ENCODE peak calls at places on chromosomes 3 and 15, in nine cellular contexts. H, B, Q, P, G, S, W, V and Z are unnamed samples.

GRCh38 chr3:133956982-133957381 is 61.3 kb upstream of the RAB6B start:
- DNase-seq in V (no peak), H (no peak), P (no peak), Q (no peak), G (no peak), W (no peak), S (no peak), B (no peak), Z (no peak)

GRCh38 chr15:76336254-76337046 is at the start of gene ISL2:
- DNase-seq in S (peak), G (peak), V (no peak), H (peak), P (no peak), W (peak), B (peak), Q (peak), Z (no peak)

GRCh38 chr15:91104111-91104510 is 4.1 kb downstream of the SV2B start:
- DNase-seq in W (no peak), H (no peak), Q (no peak), S (no peak), G (no peak), B (no peak), V (peak), P (peak), Z (no peak)

GRCh38 chr3:176514297-176514696 is 683.0 kb downstream of the TBL1XR1 start:
- DNase-seq in P (peak), S (no peak), W (peak), Q (peak), V (no peak), G (no peak), H (no peak), B (peak), Z (no peak)

GRCh38 chr3:176359211-176359610 is 838.1 kb downstream of the TBL1XR1 start:
- DNase-seq in Q (no peak), S (no peak), W (no peak), V (no peak), P (no peak), H (no peak), B (no peak), G (no peak), Z (no peak)

GRCh38 chr15:74007820-74008371 is 13.4 kb downstream of the PML start:
- DNase-seq in B (no peak), W (no peak), V (no peak), S (no peak), Q (no peak), P (no peak), G (no peak), H (no peak), Z (no peak)

GRCh38 chr3:94083261-94083660 is 20.4 kb downstream of the NSUN3 start:
- DNase-seq in V (no peak), S (no peak), P (no peak), W (no peak), Q (no peak), B (no peak), G (no peak), H (no peak), Z (no peak)

GRCh38 chr15:60392601-60392985 is 5.2 kb downstream of the ANXA2 start:
- DNase-seq in W (no peak), G (no peak), S (no peak), Q (peak), B (peak), H (peak), P (no peak), V (no peak), Z (peak)

GRCh38 chr3:55166577-55167555 is 239.0 kb upstream of the LRTM1 start:
- DNase-seq in H (no peak), B (peak), W (no peak), G (no peak), P (no peak), Q (peak), S (no peak), V (no peak), Z (no peak)

GRCh38 chr3:34533468-34533867 is 735.0 kb downstream of the PDCD6IP start:
- DNase-seq in H (no peak), B (no peak), S (no peak), P (no peak), G (no peak), V (no peak), W (no peak), Q (no peak), Z (no peak)

GRCh38 chr3:45807645-45808540 is 11.6 kb upstream of the SLC6A20 start:
- DNase-seq in W (no peak), B (no peak), H (no peak), P (no peak), G (no peak), V (no peak), S (no peak), Q (no peak), Z (peak)

GRCh38 chr15:72182673-72183072 is 14.9 kb downstream of the GRAMD2A start:
- DNase-seq in W (no peak), V (no peak), G (no peak), H (no peak), B (no peak), Q (no peak), P (no peak), S (no peak), Z (no peak)

GRCh38 chr3:133662256-133662773 is 574 bp upstream of the TOPBP1 start:
- DNase-seq in W (peak), H (peak), S (no peak), B (peak), V (no peak), P (no peak), G (no peak), Q (peak), Z (no peak)

GRCh38 chr15:101522091-101522490 is 32.6 kb upstream of the PCSK6 start:
- DNase-seq in V (no peak), P (no peak), G (no peak), S (peak), Q (no peak), W (no peak), H (no peak), B (no peak), Z (no peak)

GRCh38 chr3:89145995-89146394 is 38.6 kb downstream of the EPHA3 start:
- DNase-seq in B (peak), G (no peak), H (no peak), P (no peak), W (no peak), S (no peak), Q (peak), V (peak), Z (peak)

GRCh38 chr3:148902173-148902791 is 37.2 kb downstream of the CPA3 start:
- DNase-seq in Q (peak), W (no peak), S (no peak), G (no peak), H (no peak), V (no peak), P (no peak), B (peak), Z (peak)

GRCh38 chr15:32730677-32731654 is 13.2 kb downstream of the GREM1 start:
- DNase-seq in W (peak), B (no peak), S (peak), V (no peak), H (no peak), G (no peak), Q (peak), P (no peak), Z (no peak)

GRCh38 chr3:49017646-49017977 is 768 bp downstream of the DALRD3 start:
- DNase-seq in H (no peak), W (peak), V (no peak), G (peak), S (peak), P (no peak), B (no peak), Q (peak), Z (no peak)

GRCh38 chr15:55552926-55553325 is 35.2 kb downstream of the PYGO1 start:
- DNase-seq in H (no peak), Q (no peak), G (no peak), B (peak), P (peak), W (no peak), V (no peak), S (no peak), Z (peak)

GRCh38 chr15:50257924-50258323 is 7.6 kb downstream of the HDC start:
- DNase-seq in V (no peak), G (no peak), H (no peak), W (no peak), P (no peak), B (peak), S (no peak), Q (peak), Z (no peak)

GRCh38 chr15:85748729-85749128 is 46.0 kb downstream of the KLHL25 start:
- DNase-seq in H (no peak), P (no peak), V (peak), W (no peak), G (peak), S (no peak), B (no peak), Q (no peak), Z (no peak)

GRCh38 chr3:132726341-132726823 is 4.2 kb upstream of the NPHP3 start:
- DNase-seq in V (no peak), H (peak), Q (peak), W (peak), G (no peak), P (no peak), S (no peak), B (peak), Z (peak)

GRCh38 chr3:43379343-43379742 is 93.0 kb downstream of the SNRK start:
- DNase-seq in S (no peak), Q (no peak), V (no peak), P (peak), H (no peak), G (peak), B (peak), W (no peak), Z (peak)

GRCh38 chr15:60520041-60520824 is 41.3 kb upstream of the ICE2 start:
- DNase-seq in B (no peak), H (no peak), Q (peak), V (no peak), W (no peak), S (no peak), P (no peak), G (no peak), Z (no peak)

GRCh38 chr15:69689133-69689532 is 236.5 kb downstream of the RPLP1 start:
- DNase-seq in P (no peak), S (no peak), Q (no peak), V (no peak), B (no peak), W (no peak), H (no peak), G (no peak), Z (no peak)

GRCh38 chr3:124063168-124063909 is 71.4 kb upstream of the ROPN1 start:
- DNase-seq in Q (no peak), H (no peak), P (no peak), G (no peak), V (no peak), B (no peak), W (no peak), S (no peak), Z (peak)

GRCh38 chr3:184968115-184968514 is 156.1 kb downstream of the VPS8 start:
- DNase-seq in G (no peak), B (no peak), V (no peak), Q (peak), H (no peak), W (no peak), P (no peak), S (no peak), Z (no peak)

GRCh38 chr3:172506094-172506493 is 17.1 kb downstream of the TNFSF10 start:
- DNase-seq in V (no peak), W (no peak), H (no peak), P (no peak), Q (no peak), S (no peak), G (no peak), B (no peak), Z (no peak)

GRCh38 chr3:155697542-155697941 is 47.3 kb downstream of the PLCH1 start:
- DNase-seq in H (no peak), V (no peak), Q (no peak), B (no peak), W (no peak), G (no peak), P (no peak), S (no peak), Z (no peak)

GRCh38 chr3:171101982-171102610 is 75.6 kb upstream of the SLC2A2 start:
- DNase-seq in Q (peak), G (no peak), B (peak), H (no peak), P (no peak), V (no peak), W (no peak), S (no peak), Z (no peak)

GRCh38 chr3:69149586-69149985 is 27.2 kb upstream of the LMOD3 start:
- DNase-seq in Q (no peak), H (no peak), S (no peak), V (no peak), P (no peak), W (no peak), G (no peak), B (no peak), Z (no peak)

GRCh38 chr3:31960793-31961431 is 20.1 kb downstream of the OSBPL10 start:
- DNase-seq in Q (peak), G (no peak), B (peak), P (no peak), W (no peak), S (no peak), H (no peak), V (no peak), Z (no peak)

GRCh38 chr3:35708394-35708793 is 69.1 kb downstream of the ARPP21 start:
- DNase-seq in H (no peak), G (no peak), W (no peak), Q (no peak), P (no peak), V (no peak), S (no peak), B (no peak), Z (no peak)

GRCh38 chr3:81352867-81353266 is 408.6 kb downstream of the GBE1 start:
- DNase-seq in V (no peak), Q (peak), S (peak), W (no peak), P (peak), H (no peak), G (no peak), B (peak), Z (no peak)

GRCh38 chr15:25860885-25861866 is 2.0 kb downstream of the ATP10A start:
- DNase-seq in H (no peak), S (no peak), V (no peak), Q (no peak), G (no peak), P (no peak), W (no peak), B (peak), Z (no peak)
- H3K4me3 ChIP-seq in H (no peak), S (no peak), V (peak), Q (peak), G (peak), P (peak), W (no peak), B (peak), Z (peak)

GRCh38 chr3:129345281-129345680 is 66.6 kb downstream of the HMCES start:
- DNase-seq in W (no peak), H (no peak), V (no peak), B (no peak), S (no peak), Q (no peak), G (no peak), P (no peak), Z (no peak)

GRCh38 chr3:129344540-129345220 is 66.0 kb downstream of the HMCES start:
- DNase-seq in W (peak), B (no peak), H (no peak), S (no peak), P (no peak), V (no peak), Q (no peak), G (no peak), Z (no peak)

GRCh38 chr3:129341331-129342141 is 62.9 kb downstream of the HMCES start:
- DNase-seq in G (no peak), V (no peak), S (no peak), P (no peak), B (no peak), H (no peak), W (no peak), Q (no peak), Z (no peak)

GRCh38 chr3:129345971-129346370 is 67.3 kb downstream of the HMCES start:
- DNase-seq in V (no peak), S (no peak), W (no peak), G (no peak), H (no peak), Q (no peak), P (no peak), B (peak), Z (no peak)

DNA sequence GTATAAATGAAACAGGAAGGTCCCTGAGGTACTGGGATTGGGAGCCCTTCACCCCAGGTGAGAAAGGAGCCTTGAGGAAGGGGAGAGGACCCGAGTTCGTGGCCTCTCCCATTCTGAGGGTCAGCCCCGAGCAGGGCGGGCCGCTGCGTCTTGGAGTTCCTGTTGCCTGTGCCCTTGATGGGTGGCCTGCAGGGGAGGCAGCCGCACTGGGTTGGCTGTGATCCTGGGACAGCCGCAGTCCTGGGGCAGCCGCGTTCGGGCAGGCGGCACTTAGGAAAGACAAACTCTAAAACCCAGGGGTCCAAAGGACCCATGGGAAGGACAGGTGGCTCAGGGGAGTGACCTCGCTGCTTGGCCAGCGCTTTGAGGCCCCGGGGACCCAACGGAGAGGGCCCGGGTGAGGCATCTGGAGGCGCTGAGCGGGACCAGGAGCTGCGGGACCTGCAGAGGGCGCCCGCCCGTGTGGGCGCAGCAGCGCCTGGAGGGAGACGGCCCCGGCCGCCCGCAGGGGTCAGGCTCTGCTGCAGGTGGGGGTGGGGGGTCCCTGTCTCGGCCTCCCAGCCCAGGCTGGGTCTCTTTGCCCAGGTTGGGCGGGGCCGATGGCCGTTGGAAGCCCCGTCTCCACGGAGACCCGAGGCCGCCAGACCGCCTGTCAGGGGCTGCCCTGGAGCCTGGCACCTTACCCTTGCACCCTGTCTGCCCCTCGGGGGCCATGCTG is 65.1 kb downstream of the HMCES start:
- DNase-seq in W (peak), P (no peak), H (no peak), B (peak), G (no peak), S (peak), Q (no peak), V (no peak), Z (no peak)
- TF ChIP-seq CTCF in W (peak), P (peak), H (peak), B (peak), G (no peak), S (peak), Q (no peak), V (no peak), Z (peak)

DNA sequence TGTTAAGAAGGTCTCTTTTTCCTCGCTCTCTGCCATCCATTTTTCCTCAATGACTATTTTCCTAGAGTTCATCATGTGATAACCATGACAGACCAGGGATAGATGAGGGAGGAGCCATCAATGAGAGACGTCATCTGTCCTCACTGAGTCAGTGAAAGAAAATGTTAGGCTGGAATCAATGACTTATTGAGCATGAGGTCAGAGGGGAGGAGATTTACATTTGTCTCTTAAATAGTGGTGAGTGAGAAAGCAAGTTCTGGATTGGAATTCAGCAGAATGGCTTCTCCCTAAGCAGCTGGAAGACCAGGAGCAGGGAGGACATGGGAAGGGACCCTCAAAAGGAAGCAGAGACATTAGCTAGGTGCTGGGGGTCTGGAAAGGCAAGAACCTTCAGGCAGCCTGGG is 28.2 kb upstream of the USP3 start:
- DNase-seq in Q (peak), S (no peak), B (peak), H (no peak), G (no peak), P (no peak), V (no peak), W (no peak), Z (peak)
- H3K4me3 ChIP-seq in Q (no peak), S (no peak), B (no peak), H (no peak), G (no peak), P (no peak), V (no peak), W (no peak), Z (no peak)

GRCh38 chr3:186842426-186843038 is at the start of gene ADIPOQ:
- DNase-seq in W (no peak), Q (no peak), V (no peak), G (no peak), B (no peak), P (peak), H (no peak), S (no peak), Z (no peak)
- TF ChIP-seq CTCF in W (no peak), Q (no peak), V (no peak), G (no peak), B (no peak), P (no peak), H (no peak), S (no peak), Z (no peak)

GRCh38 chr15:77964193-77964592 is 113.3 kb downstream of the TBC1D2B start:
- DNase-seq in V (no peak), S (no peak), B (no peak), G (no peak), H (no peak), W (no peak), Q (no peak), P (no peak), Z (no peak)

GRCh38 chr15:77967785-77968184 is 109.7 kb downstream of the TBC1D2B start:
- DNase-seq in G (no peak), H (no peak), P (no peak), B (no peak), S (no peak), Q (peak), V (no peak), W (no peak), Z (no peak)

GRCh38 chr15:77969055-77969454 is 108.5 kb downstream of the TBC1D2B start:
- DNase-seq in P (no peak), G (no peak), Q (no peak), B (no peak), H (no peak), S (no peak), W (no peak), V (no peak), Z (no peak)

GRCh38 chr15:77966540-77967290 is 110.8 kb downstream of the TBC1D2B start:
- DNase-seq in S (peak), Q (peak), B (peak), P (peak), W (peak), G (peak), H (no peak), V (no peak), Z (no peak)
- H3K4me3 ChIP-seq in S (no peak), Q (no peak), B (no peak), P (no peak), W (no peak), G (no peak), H (no peak), V (no peak), Z (no peak)

DNA sequence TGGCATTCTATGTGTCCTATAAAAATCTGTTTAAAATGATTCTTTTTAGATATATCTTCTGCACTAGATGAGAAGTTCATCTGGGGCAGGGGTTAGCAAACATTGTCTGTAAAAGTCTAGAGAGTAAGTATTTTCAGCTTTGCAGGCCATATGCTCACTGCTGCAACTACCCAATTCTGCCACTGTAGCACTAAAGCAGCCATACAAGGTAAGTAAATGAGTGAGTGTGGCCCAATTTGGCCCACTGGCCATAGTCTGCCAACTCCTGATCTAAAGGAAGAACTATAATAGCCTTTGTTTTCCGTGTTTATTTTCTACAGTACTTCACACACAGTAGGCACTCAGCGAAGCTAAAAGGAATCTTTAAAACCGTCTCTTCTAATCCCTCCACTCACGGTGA is 42.3 kb downstream of the DLG1 start:
- DNase-seq in W (no peak), G (no peak), P (no peak), V (no peak), S (no peak), Q (no peak), B (no peak), H (no peak), Z (no peak)
- TF ChIP-seq CTCF in W (no peak), G (peak), P (no peak), V (no peak), S (no peak), Q (no peak), B (no peak), H (no peak), Z (peak)

DNA sequence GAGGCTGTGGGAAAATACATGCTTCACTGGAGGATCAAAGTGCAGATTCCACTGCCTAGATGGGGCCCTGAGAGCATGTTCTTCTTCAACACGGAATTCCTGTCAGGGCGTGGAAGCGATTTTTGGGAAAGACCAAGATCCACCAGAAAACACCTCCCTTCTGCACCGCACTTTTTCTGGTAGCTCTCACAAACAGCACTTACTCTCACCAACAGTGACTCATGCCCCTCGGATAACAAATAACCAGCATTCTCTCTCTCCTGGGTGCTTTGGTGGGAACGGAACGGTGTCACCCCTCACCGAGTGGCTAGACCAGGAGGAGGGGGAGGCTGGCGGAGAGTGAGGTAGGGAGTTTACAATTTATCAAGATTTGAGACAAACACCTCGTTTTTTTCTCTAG is 40.1 kb downstream of the ADAMTSL3 start:
- DNase-seq in B (peak), V (no peak), Q (peak), H (no peak), S (no peak), W (no peak), G (no peak), P (peak), Z (no peak)
- H3K4me3 ChIP-seq in B (no peak), V (peak), Q (peak), H (no peak), S (no peak), W (no peak), G (no peak), P (no peak), Z (no peak)